ENCODE peak calls at places on chromosome 14, in four cellular contexts. Y is stimulated activated CD4-positive, alpha-beta T cell treated with anti-CD3 and anti-CD28 coated beads, Interleukin-4, amount 100 ng/mL, for 1 hour; A is HT1080; X is heart left ventricle. W is an unnamed sample.

GRCh38 chr14:91899777-91900176 is 32.4 kb upstream of the TC2N start:
- DNase-seq in A (no peak), X (no peak), Y (no peak), W (no peak)

GRCh38 chr14:38904959-38905358 is 198.1 kb downstream of the SEC23A start:
- DNase-seq in A (no peak), Y (no peak), X (no peak), W (no peak)

GRCh38 chr14:20415723-20416622 is 2.7 kb upstream of the TEP1 start:
- DNase-seq in A (peak), X (no peak), Y (no peak), W (peak)

GRCh38 chr14:74710477-74710876 is 2.4 kb downstream of the AREL1 start:
- DNase-seq in A (no peak), Y (no peak), X (no peak), W (no peak)

GRCh38 chr14:81178063-81178462 is 42.7 kb downstream of the GTF2A1 start:
- DNase-seq in A (no peak), X (no peak), Y (no peak), W (no peak)

GRCh38 chr14:99035712-99036593 is 236.0 kb downstream of the BCL11B start:
- DNase-seq in Y (no peak), X (peak), A (peak), W (peak)

GRCh38 chr14:20757963-20758362 is 10.2 kb upstream of the EDDM3B start:
- DNase-seq in A (no peak), X (no peak), Y (peak), W (peak)

GRCh38 chr14:64717870-64718269 is 13.6 kb downstream of the PLEKHG3 start:
- DNase-seq in X (peak), A (no peak), Y (no peak), W (peak)

GRCh38 chr14:89401241-89401640 is 15.8 kb downstream of the FOXN3 start:
- DNase-seq in Y (no peak), X (no peak), A (no peak), W (no peak)

GRCh38 chr14:31113794-31114193 is 87.6 kb upstream of the STRN3 start:
- DNase-seq in A (no peak), X (no peak), Y (no peak), W (no peak)

GRCh38 chr14:61192970-61193369 is 88.2 kb downstream of the TMEM30B start:
- DNase-seq in Y (no peak), A (no peak), X (no peak), W (no peak)

GRCh38 chr14:76754586-76754985 is 6.7 kb upstream of the VASH1 start:
- DNase-seq in Y (no peak), X (peak), A (no peak), W (no peak)

GRCh38 chr14:83867871-83868270 is 1662.1 kb upstream of the FLRT2 start:
- DNase-seq in X (no peak), A (no peak), Y (no peak), W (no peak)

W was measured in Peyer's patch.